ENCODE peak calls at places on chromosome 17, in five cellular contexts. Y, Z, U, J and R are unnamed samples.

GRCh38 chr17:5595831-5596230 is 11.5 kb upstream of the NLRP1 start:
- DNase-seq in Z (no peak), Y (no peak), U (no peak), J (no peak), R (no peak)

GRCh38 chr17:8963665-8964258 is 1.7 kb downstream of the PIK3R5 start:
- DNase-seq in U (no peak), Y (no peak), Z (no peak), J (no peak), R (no peak)

GRCh38 chr17:13601776-13602551 is at the start of gene HS3ST3A1:
- DNase-seq in J (peak), Z (peak), Y (peak), U (no peak), R (peak)

GRCh38 chr17:28686296-28686695 is 24.3 kb downstream of the SUPT6H start:
- DNase-seq in Y (no peak), U (no peak), J (no peak), Z (no peak), R (no peak)

GRCh38 chr17:59680314-59680713 is 26.9 kb downstream of the PTRH2 start:
- DNase-seq in J (no peak), U (no peak), Z (no peak), Y (peak), R (no peak)

GRCh38 chr17:80527016-80527645 is 17.5 kb upstream of the RPTOR start:
- DNase-seq in Y (peak), U (no peak), Z (no peak), J (no peak), R (no peak)

GRCh38 chr17:53630115-53630514 is 192.6 kb upstream of the KIF2B start:
- DNase-seq in J (no peak), U (no peak), Y (no peak), Z (no peak), R (no peak)

GRCh38 chr17:50169121-50169764 is 3.4 kb downstream of the SGCA start:
- DNase-seq in U (peak), J (peak), Z (no peak), Y (peak), R (no peak)

GRCh38 chr17:5562661-5563360 is 21.5 kb downstream of the NLRP1 start:
- DNase-seq in Z (no peak), U (no peak), J (no peak), Y (no peak), R (no peak)

GRCh38 chr17:42536372-42537155 is 523 bp downstream of the NAGLU start:
- DNase-seq in U (peak), J (peak), Z (peak), Y (peak), R (peak)